ENCODE peak calls at places on chromosomes 3 and 15, in five cellular contexts. K is HEK293T, R is lung microvascular endothelial cell, D is IMR-90, W is RPMI8226. C is an unnamed sample.

GRCh38 chr3:131948806-131949205 is 86.0 kb downstream of the CPNE4 start:
- DNase-seq in W (no peak), K (no peak), D (no peak), R (no peak), C (no peak)

GRCh38 chr15:99021027-99021624 is 13.5 kb upstream of the PGPEP1L start:
- DNase-seq in D (no peak), R (no peak), K (no peak), W (no peak), C (no peak)

GRCh38 chr15:99408236-99409096 is 157.2 kb downstream of the LRRC28 start:
- DNase-seq in K (no peak), R (peak), D (peak), W (no peak), C (peak)

GRCh38 chr3:128561504-128561903 is 68.5 kb upstream of the GATA2 start:
- DNase-seq in K (no peak), R (no peak), W (no peak), D (no peak), C (no peak)

GRCh38 chr3:170423001-170423615 is 4.4 kb downstream of the CLDN11 start:
- DNase-seq in D (no peak), R (peak), W (no peak), K (no peak), C (no peak)

GRCh38 chr15:29682781-29683180 is 139.5 kb downstream of the TJP1 start:
- DNase-seq in K (no peak), D (peak), R (peak), W (no peak), C (no peak)

GRCh38 chr15:35305906-35306305 is 220.8 kb upstream of the NANOGP8 start:
- DNase-seq in D (peak), K (no peak), W (no peak), R (peak), C (peak)

GRCh38 chr3:124579641-124580040 is 150.6 kb upstream of the UMPS start:
- DNase-seq in R (no peak), W (no peak), D (no peak), K (no peak), C (no peak)

GRCh38 chr3:67461667-67462142 is 192.7 kb downstream of the SUCLG2 start:
- DNase-seq in R (peak), D (peak), W (no peak), K (no peak), C (no peak)

GRCh38 chr3:78004578-78004977 is 964.7 kb downstream of the ROBO2 start:
- DNase-seq in R (no peak), D (no peak), W (no peak), K (no peak), C (no peak)

GRCh38 chr3:48016336-48016973 is at the start of gene MAP4:
- DNase-seq in D (peak), W (no peak), K (no peak), R (peak), C (no peak)

GRCh38 chr3:172582712-172583111 is 59.5 kb upstream of the TNFSF10 start:
- DNase-seq in W (no peak), D (peak), R (peak), K (no peak), C (no peak)

GRCh38 chr3:49740427-49740826 is 16.7 kb upstream of the GMPPB start:
- DNase-seq in W (no peak), R (no peak), K (no peak), D (no peak), C (no peak)

GRCh38 chr3:144770813-144771400 is 799.3 kb downstream of the DIPK2A start:
- DNase-seq in D (peak), R (peak), K (peak), W (no peak), C (no peak)

GRCh38 chr3:143329567-143330164 is 210.1 kb downstream of the CHST2 start:
- DNase-seq in K (no peak), R (peak), W (no peak), D (no peak), C (no peak)

GRCh38 chr15:98801234-98801561 is 152.9 kb downstream of the IGF1R start:
- DNase-seq in R (peak), K (no peak), W (no peak), D (no peak), C (no peak)

GRCh38 chr15:45637552-45638033 is 2.8 kb downstream of the SQOR start:
- DNase-seq in W (peak), R (peak), D (peak), K (no peak), C (peak)

GRCh38 chr15:99247063-99247462 is 2.3 kb downstream of the TTC23 start:
- DNase-seq in K (no peak), D (no peak), R (no peak), W (no peak), C (no peak)

GRCh38 chr15:22895465-22896190 is 57.2 kb downstream of the NIPA2 start:
- DNase-seq in D (peak), K (no peak), W (no peak), R (peak), C (peak)

GRCh38 chr3:157127831-157128767 is 31.8 kb downstream of the CCNL1 start:
- DNase-seq in D (peak), W (no peak), K (no peak), R (peak), C (peak)

GRCh38 chr15:84874991-84875390 is 9.5 kb upstream of the SLC28A1 start:
- DNase-seq in K (no peak), D (no peak), W (no peak), R (no peak), C (no peak)

GRCh38 chr15:69760890-69761568 is 308.4 kb downstream of the RPLP1 start:
- DNase-seq in W (peak), K (no peak), D (peak), R (peak), C (peak)

GRCh38 chr3:55006277-55006676 is 78.4 kb upstream of the LRTM1 start:
- DNase-seq in K (no peak), R (no peak), D (peak), W (no peak), C (no peak)